ENCODE peak calls at places on chromosomes 2 and 18, in nine cellular contexts. P, K, F, L, D, S, U, H and Q are unnamed samples.

GRCh38 chr2:200765139-200765951 is 46.4 kb upstream of the BZW1 start:
- DNase-seq in K (no peak), H (peak), F (peak), L (no peak), D (no peak), P (no peak), S (peak), U (peak), Q (no peak)

GRCh38 chr2:168300460-168300859 is 53.1 kb upstream of the STK39 start:
- DNase-seq in K (no peak), H (no peak), U (no peak), D (no peak), L (no peak), P (no peak), S (no peak), F (no peak), Q (no peak)

GRCh38 chr18:3827236-3827635 is 377.3 kb downstream of the TGIF1 start:
- DNase-seq in K (no peak), H (no peak), D (no peak), S (no peak), F (no peak), L (no peak), P (no peak), U (no peak), Q (no peak)

GRCh38 chr2:142877265-142877756 is at the start of gene KYNU:
- DNase-seq in H (peak), S (no peak), U (no peak), D (no peak), F (no peak), L (no peak), K (no peak), P (no peak), Q (no peak)

GRCh38 chr2:230864122-230864604 is 579 bp upstream of the ITM2C start:
- DNase-seq in P (no peak), F (no peak), L (no peak), D (no peak), K (no peak), S (no peak), H (no peak), U (no peak), Q (no peak)

GRCh38 chr2:19733951-19734425 is 167.8 kb downstream of the TTC32 start:
- DNase-seq in D (no peak), S (peak), U (no peak), L (no peak), K (no peak), F (no peak), P (no peak), H (no peak), Q (no peak)

GRCh38 chr2:109173311-109174171 is 44.5 kb downstream of the SH3RF3 start:
- DNase-seq in P (peak), F (no peak), K (peak), L (no peak), U (no peak), H (no peak), S (peak), D (no peak), Q (peak)

GRCh38 chr2:226514895-226515294 is 284.7 kb downstream of the IRS1 start:
- DNase-seq in L (no peak), U (no peak), P (no peak), D (no peak), S (peak), H (no peak), K (no peak), F (no peak), Q (no peak)

GRCh38 chr2:127045792-127046501 is 61.0 kb downstream of the BIN1 start:
- DNase-seq in D (no peak), K (no peak), F (no peak), S (no peak), H (no peak), U (no peak), P (peak), L (no peak), Q (no peak)

GRCh38 chr2:151525872-151526271 is 116.2 kb downstream of the RIF1 start:
- DNase-seq in S (no peak), D (no peak), H (no peak), L (no peak), P (no peak), F (no peak), U (no peak), K (no peak), Q (no peak)

GRCh38 chr2:136242687-136243277 is 124.8 kb upstream of the CXCR4 start:
- DNase-seq in F (peak), S (no peak), L (no peak), U (peak), P (no peak), K (no peak), D (no peak), H (no peak), Q (no peak)

GRCh38 chr2:241788135-241788534 is 11.5 kb downstream of the GAL3ST2 start:
- DNase-seq in D (no peak), U (no peak), L (no peak), K (no peak), H (no peak), S (no peak), P (no peak), F (no peak), Q (no peak)

GRCh38 chr2:120383191-120383590 is 37.3 kb downstream of the INHBB start:
- DNase-seq in U (no peak), K (no peak), D (no peak), S (no peak), P (no peak), F (no peak), H (no peak), L (no peak), Q (no peak)

GRCh38 chr2:62222674-62223073 is 26.8 kb downstream of the B3GNT2 start:
- DNase-seq in S (no peak), P (no peak), L (no peak), H (no peak), K (no peak), D (no peak), U (peak), F (no peak), Q (no peak)

GRCh38 chr2:145091011-145091744 is 571.3 kb upstream of the ZEB2 start:
- DNase-seq in K (no peak), D (no peak), L (no peak), H (no peak), F (no peak), S (peak), U (no peak), P (no peak), Q (no peak)